ENCODE peak calls at places on chromosomes 1 and 21, in eight cellular contexts. O is foreskin keratinocyte; G is ecto neural progenitor cell; Z is activated naive CD8-positive, alpha-beta T cell treated with anti-CD3 and anti-CD28 coated beads for 36 hours; E is stimulated activated CD4-positive, alpha-beta T cell treated with anti-CD3 and anti-CD28 coated beads, Interleukin-2, amount 100 ng/mL, for 24 hours; V is bronchial epithelial cell; D is left ventricle myocardium inferior; P is activated naive CD4-positive, alpha-beta T cell treated with Interleukin-2 at 50 U/mL for 16 hours. A is an unnamed sample.

GRCh38 chr1:94382163-94382562 is 36.0 kb upstream of the ABCD3 start:
- DNase-seq in O (no peak), G (no peak), Z (no peak), E (no peak), V (peak), D (no peak), P (no peak), A (no peak)

GRCh38 chr1:110953031-110953430 is 10.7 kb downstream of the LRIF1 start:
- DNase-seq in O (no peak), G (no peak), Z (no peak), E (no peak), V (no peak), D (no peak), P (no peak), A (no peak)

GRCh38 chr1:150683914-150684313 is 13.0 kb downstream of the GOLPH3L start:
- DNase-seq in O (no peak), G (no peak), Z (no peak), E (no peak), V (no peak), D (no peak), P (no peak), A (no peak)

GRCh38 chr21:29265690-29266479 is 32.8 kb upstream of the BACH1 start:
- DNase-seq in O (no peak), G (no peak), Z (peak), E (peak), V (peak), D (no peak), P (peak), A (peak)

GRCh38 chr1:147648933-147649332 is 21.4 kb downstream of the ACP6 start:
- DNase-seq in O (no peak), G (no peak), Z (no peak), E (no peak), V (no peak), D (no peak), P (no peak), A (no peak)

GRCh38 chr1:40877681-40878080 is 15.5 kb upstream of the CITED4 start:
- DNase-seq in O (peak), G (no peak), Z (no peak), E (peak), V (peak), D (peak), P (peak), A (peak)

GRCh38 chr1:227447531-227447990 is 115.8 kb upstream of the ZNF678 start:
- DNase-seq in O (no peak), G (peak), Z (no peak), E (no peak), V (no peak), D (peak), P (no peak), A (no peak)

GRCh38 chr1:148010527-148010926 is 82.3 kb downstream of the GPR89B start:
- DNase-seq in O (no peak), G (no peak), Z (no peak), E (no peak), V (no peak), D (no peak), P (no peak), A (no peak)

GRCh38 chr21:46158666-46159300 is 3.4 kb upstream of the FTCD start:
- DNase-seq in O (no peak), G (peak), Z (no peak), E (peak), V (no peak), D (no peak), P (no peak), A (no peak)

GRCh38 chr1:42930178-42931107 is 28.2 kb downstream of the SLC2A1 start:
- DNase-seq in O (no peak), G (no peak), Z (no peak), E (no peak), V (no peak), D (no peak), P (no peak), A (no peak)

GRCh38 chr1:167635233-167635648 is 5.2 kb downstream of the RCSD1 start:
- DNase-seq in O (no peak), G (peak), Z (no peak), E (peak), V (no peak), D (peak), P (no peak), A (no peak)

GRCh38 chr1:234134878-234135277 is 230.4 kb downstream of the SLC35F3 start:
- DNase-seq in O (peak), G (no peak), Z (no peak), E (no peak), V (peak), D (no peak), P (no peak), A (no peak)

A was measured in MCF 10A.